ENCODE peak calls at places on chromosomes 6 and 20, in seven cellular contexts. One of them, this sample, is unnamed.

GRCh38 chr20:5033566-5033965 is 32.3 kb upstream of the SLC23A2 start:
- DNase-seq in kidney tubule cell: no peak
- DNase-seq in nephron progenitor cell: no peak
- DNase-seq in CD8-positive, alpha-beta memory T cell: no peak
- DNase-seq in T-helper 17 cell: no peak
- DNase-seq in activated CD4-positive, alpha-beta T cell treated with anti-CD3 and anti-CD28 coated beads, Interleukin-2, amount 50 U/mL, for 24 hours: no peak
- DNase-seq in activated CD8-positive, alpha-beta memory T cell treated with anti-CD3 and anti-CD28 coated beads, Interleukin-2, amount 10 ng/mL, durations not matched to agents 7 days and 5 days: no peak
- DNase-seq in this sample: no peak

GRCh38 chr6:125363010-125363359 is 61.2 kb upstream of the HDDC2 start:
- DNase-seq in kidney tubule cell: peak
- DNase-seq in activated CD8-positive, alpha-beta memory T cell treated with anti-CD3 and anti-CD28 coated beads, Interleukin-2, amount 10 ng/mL, durations not matched to agents 7 days and 5 days: no peak
- DNase-seq in T-helper 17 cell: no peak
- DNase-seq in CD8-positive, alpha-beta memory T cell: no peak
- DNase-seq in nephron progenitor cell: no peak
- DNase-seq in activated CD4-positive, alpha-beta T cell treated with anti-CD3 and anti-CD28 coated beads, Interleukin-2, amount 50 U/mL, for 24 hours: no peak
- DNase-seq in this sample: no peak

GRCh38 chr6:140736227-140736626 is 1361.8 kb upstream of the CITED2 start:
- DNase-seq in CD8-positive, alpha-beta memory T cell: no peak
- DNase-seq in activated CD4-positive, alpha-beta T cell treated with anti-CD3 and anti-CD28 coated beads, Interleukin-2, amount 50 U/mL, for 24 hours: no peak
- DNase-seq in kidney tubule cell: no peak
- DNase-seq in activated CD8-positive, alpha-beta memory T cell treated with anti-CD3 and anti-CD28 coated beads, Interleukin-2, amount 10 ng/mL, durations not matched to agents 7 days and 5 days: no peak
- DNase-seq in T-helper 17 cell: no peak
- DNase-seq in nephron progenitor cell: no peak
- DNase-seq in this sample: no peak

GRCh38 chr6:157974341-157974894 is 7.2 kb upstream of the SYNJ2 start:
- DNase-seq in CD8-positive, alpha-beta memory T cell: no peak
- DNase-seq in nephron progenitor cell: no peak
- DNase-seq in activated CD8-positive, alpha-beta memory T cell treated with anti-CD3 and anti-CD28 coated beads, Interleukin-2, amount 10 ng/mL, durations not matched to agents 7 days and 5 days: no peak
- DNase-seq in kidney tubule cell: no peak
- DNase-seq in activated CD4-positive, alpha-beta T cell treated with anti-CD3 and anti-CD28 coated beads, Interleukin-2, amount 50 U/mL, for 24 hours: no peak
- DNase-seq in T-helper 17 cell: no peak
- DNase-seq in this sample: no peak

GRCh38 chr6:140077712-140078551 is 703.5 kb upstream of the CITED2 start:
- DNase-seq in T-helper 17 cell: no peak
- DNase-seq in nephron progenitor cell: no peak
- DNase-seq in activated CD8-positive, alpha-beta memory T cell treated with anti-CD3 and anti-CD28 coated beads, Interleukin-2, amount 10 ng/mL, durations not matched to agents 7 days and 5 days: no peak
- DNase-seq in CD8-positive, alpha-beta memory T cell: no peak
- DNase-seq in activated CD4-positive, alpha-beta T cell treated with anti-CD3 and anti-CD28 coated beads, Interleukin-2, amount 50 U/mL, for 24 hours: no peak
- DNase-seq in kidney tubule cell: no peak
- DNase-seq in this sample: no peak

GRCh38 chr6:5067305-5067704 is 17.8 kb upstream of the PPP1R3G start:
- DNase-seq in CD8-positive, alpha-beta memory T cell: no peak
- DNase-seq in nephron progenitor cell: no peak
- DNase-seq in T-helper 17 cell: no peak
- DNase-seq in kidney tubule cell: no peak
- DNase-seq in activated CD4-positive, alpha-beta T cell treated with anti-CD3 and anti-CD28 coated beads, Interleukin-2, amount 50 U/mL, for 24 hours: no peak
- DNase-seq in activated CD8-positive, alpha-beta memory T cell treated with anti-CD3 and anti-CD28 coated beads, Interleukin-2, amount 10 ng/mL, durations not matched to agents 7 days and 5 days: no peak
- DNase-seq in this sample: no peak

GRCh38 chr6:27096834-27097511 is 150.5 kb upstream of the PRSS16 start:
- DNase-seq in kidney tubule cell: peak
- DNase-seq in activated CD4-positive, alpha-beta T cell treated with anti-CD3 and anti-CD28 coated beads, Interleukin-2, amount 50 U/mL, for 24 hours: peak
- DNase-seq in nephron progenitor cell: peak
- DNase-seq in T-helper 17 cell: no peak
- DNase-seq in CD8-positive, alpha-beta memory T cell: peak
- DNase-seq in activated CD8-positive, alpha-beta memory T cell treated with anti-CD3 and anti-CD28 coated beads, Interleukin-2, amount 10 ng/mL, durations not matched to agents 7 days and 5 days: peak
- DNase-seq in this sample: no peak

GRCh38 chr6:39834866-39835265 is 42.7 kb downstream of the DAAM2 start:
- DNase-seq in kidney tubule cell: no peak
- DNase-seq in nephron progenitor cell: no peak
- DNase-seq in T-helper 17 cell: no peak
- DNase-seq in activated CD8-positive, alpha-beta memory T cell treated with anti-CD3 and anti-CD28 coated beads, Interleukin-2, amount 10 ng/mL, durations not matched to agents 7 days and 5 days: no peak
- DNase-seq in activated CD4-positive, alpha-beta T cell treated with anti-CD3 and anti-CD28 coated beads, Interleukin-2, amount 50 U/mL, for 24 hours: no peak
- DNase-seq in CD8-positive, alpha-beta memory T cell: no peak
- DNase-seq in this sample: no peak

GRCh38 chr6:169095153-169095552 is 158.5 kb downstream of the THBS2 start:
- DNase-seq in nephron progenitor cell: no peak
- DNase-seq in kidney tubule cell: no peak
- DNase-seq in activated CD8-positive, alpha-beta memory T cell treated with anti-CD3 and anti-CD28 coated beads, Interleukin-2, amount 10 ng/mL, durations not matched to agents 7 days and 5 days: no peak
- DNase-seq in CD8-positive, alpha-beta memory T cell: no peak
- DNase-seq in T-helper 17 cell: no peak
- DNase-seq in activated CD4-positive, alpha-beta T cell treated with anti-CD3 and anti-CD28 coated beads, Interleukin-2, amount 50 U/mL, for 24 hours: no peak
- DNase-seq in this sample: no peak

GRCh38 chr20:32762754-32763201 is 593 bp downstream of the DNMT3B start:
- DNase-seq in nephron progenitor cell: peak
- DNase-seq in CD8-positive, alpha-beta memory T cell: no peak
- DNase-seq in activated CD4-positive, alpha-beta T cell treated with anti-CD3 and anti-CD28 coated beads, Interleukin-2, amount 50 U/mL, for 24 hours: no peak
- DNase-seq in T-helper 17 cell: no peak
- DNase-seq in activated CD8-positive, alpha-beta memory T cell treated with anti-CD3 and anti-CD28 coated beads, Interleukin-2, amount 10 ng/mL, durations not matched to agents 7 days and 5 days: no peak
- DNase-seq in kidney tubule cell: no peak
- DNase-seq in this sample: no peak

GRCh38 chr6:136788069-136788902 is 4.0 kb downstream of the MAP3K5 start:
- DNase-seq in activated CD4-positive, alpha-beta T cell treated with anti-CD3 and anti-CD28 coated beads, Interleukin-2, amount 50 U/mL, for 24 hours: no peak
- DNase-seq in CD8-positive, alpha-beta memory T cell: peak
- DNase-seq in activated CD8-positive, alpha-beta memory T cell treated with anti-CD3 and anti-CD28 coated beads, Interleukin-2, amount 10 ng/mL, durations not matched to agents 7 days and 5 days: no peak
- DNase-seq in T-helper 17 cell: no peak
- DNase-seq in kidney tubule cell: peak
- DNase-seq in nephron progenitor cell: no peak
- DNase-seq in this sample: no peak

GRCh38 chr6:39347906-39348585 is 25.5 kb upstream of the KCNK16 start:
- DNase-seq in activated CD4-positive, alpha-beta T cell treated with anti-CD3 and anti-CD28 coated beads, Interleukin-2, amount 50 U/mL, for 24 hours: peak
- DNase-seq in activated CD8-positive, alpha-beta memory T cell treated with anti-CD3 and anti-CD28 coated beads, Interleukin-2, amount 10 ng/mL, durations not matched to agents 7 days and 5 days: peak
- DNase-seq in kidney tubule cell: peak
- DNase-seq in CD8-positive, alpha-beta memory T cell: peak
- DNase-seq in nephron progenitor cell: peak
- DNase-seq in T-helper 17 cell: no peak
- DNase-seq in this sample: peak

GRCh38 chr6:31139599-31139998 is 733 bp upstream of the PSORS1C2 start:
- DNase-seq in activated CD4-positive, alpha-beta T cell treated with anti-CD3 and anti-CD28 coated beads, Interleukin-2, amount 50 U/mL, for 24 hours: no peak
- DNase-seq in CD8-positive, alpha-beta memory T cell: no peak
- DNase-seq in nephron progenitor cell: no peak
- DNase-seq in kidney tubule cell: peak
- DNase-seq in T-helper 17 cell: no peak
- DNase-seq in activated CD8-positive, alpha-beta memory T cell treated with anti-CD3 and anti-CD28 coated beads, Interleukin-2, amount 10 ng/mL, durations not matched to agents 7 days and 5 days: no peak
- DNase-seq in this sample: no peak

GRCh38 chr6:161963634-161964244 is 689.9 kb upstream of the AGPAT4 start:
- DNase-seq in activated CD8-positive, alpha-beta memory T cell treated with anti-CD3 and anti-CD28 coated beads, Interleukin-2, amount 10 ng/mL, durations not matched to agents 7 days and 5 days: no peak
- DNase-seq in kidney tubule cell: no peak
- DNase-seq in T-helper 17 cell: no peak
- DNase-seq in CD8-positive, alpha-beta memory T cell: no peak
- DNase-seq in nephron progenitor cell: no peak
- DNase-seq in activated CD4-positive, alpha-beta T cell treated with anti-CD3 and anti-CD28 coated beads, Interleukin-2, amount 50 U/mL, for 24 hours: no peak
- DNase-seq in this sample: no peak

GRCh38 chr20:10131612-10132345 is 86.9 kb upstream of the SNAP25 start:
- DNase-seq in nephron progenitor cell: peak
- DNase-seq in activated CD4-positive, alpha-beta T cell treated with anti-CD3 and anti-CD28 coated beads, Interleukin-2, amount 50 U/mL, for 24 hours: no peak
- DNase-seq in CD8-positive, alpha-beta memory T cell: no peak
- DNase-seq in kidney tubule cell: peak
- DNase-seq in T-helper 17 cell: no peak
- DNase-seq in activated CD8-positive, alpha-beta memory T cell treated with anti-CD3 and anti-CD28 coated beads, Interleukin-2, amount 10 ng/mL, durations not matched to agents 7 days and 5 days: no peak
- DNase-seq in this sample: peak

GRCh38 chr6:19349429-19349828 is 487.7 kb upstream of the ID4 start:
- DNase-seq in nephron progenitor cell: no peak
- DNase-seq in T-helper 17 cell: no peak
- DNase-seq in activated CD4-positive, alpha-beta T cell treated with anti-CD3 and anti-CD28 coated beads, Interleukin-2, amount 50 U/mL, for 24 hours: no peak
- DNase-seq in kidney tubule cell: no peak
- DNase-seq in CD8-positive, alpha-beta memory T cell: no peak
- DNase-seq in activated CD8-positive, alpha-beta memory T cell treated with anti-CD3 and anti-CD28 coated beads, Interleukin-2, amount 10 ng/mL, durations not matched to agents 7 days and 5 days: no peak
- DNase-seq in this sample: no peak

GRCh38 chr20:60586417-60587105 is 628.3 kb downstream of the CDH26 start:
- DNase-seq in CD8-positive, alpha-beta memory T cell: no peak
- DNase-seq in activated CD8-positive, alpha-beta memory T cell treated with anti-CD3 and anti-CD28 coated beads, Interleukin-2, amount 10 ng/mL, durations not matched to agents 7 days and 5 days: no peak
- DNase-seq in kidney tubule cell: no peak
- DNase-seq in nephron progenitor cell: no peak
- DNase-seq in T-helper 17 cell: no peak
- DNase-seq in activated CD4-positive, alpha-beta T cell treated with anti-CD3 and anti-CD28 coated beads, Interleukin-2, amount 50 U/mL, for 24 hours: no peak
- DNase-seq in this sample: no peak

GRCh38 chr20:48453477-48454093 is 374.2 kb downstream of the PREX1 start:
- DNase-seq in activated CD4-positive, alpha-beta T cell treated with anti-CD3 and anti-CD28 coated beads, Interleukin-2, amount 50 U/mL, for 24 hours: no peak
- DNase-seq in CD8-positive, alpha-beta memory T cell: no peak
- DNase-seq in T-helper 17 cell: no peak
- DNase-seq in activated CD8-positive, alpha-beta memory T cell treated with anti-CD3 and anti-CD28 coated beads, Interleukin-2, amount 10 ng/mL, durations not matched to agents 7 days and 5 days: no peak
- DNase-seq in nephron progenitor cell: no peak
- DNase-seq in kidney tubule cell: no peak
- DNase-seq in this sample: no peak

GRCh38 chr6:83461438-83461837 is 30.6 kb upstream of the ME1 start:
- DNase-seq in CD8-positive, alpha-beta memory T cell: no peak
- DNase-seq in activated CD4-positive, alpha-beta T cell treated with anti-CD3 and anti-CD28 coated beads, Interleukin-2, amount 50 U/mL, for 24 hours: no peak
- DNase-seq in nephron progenitor cell: no peak
- DNase-seq in T-helper 17 cell: no peak
- DNase-seq in kidney tubule cell: no peak
- DNase-seq in activated CD8-positive, alpha-beta memory T cell treated with anti-CD3 and anti-CD28 coated beads, Interleukin-2, amount 10 ng/mL, durations not matched to agents 7 days and 5 days: no peak
- DNase-seq in this sample: no peak

GRCh38 chr6:108966855-108967755 is 118.9 kb downstream of the ARMC2 start:
- DNase-seq in kidney tubule cell: peak
- DNase-seq in CD8-positive, alpha-beta memory T cell: no peak
- DNase-seq in activated CD8-positive, alpha-beta memory T cell treated with anti-CD3 and anti-CD28 coated beads, Interleukin-2, amount 10 ng/mL, durations not matched to agents 7 days and 5 days: peak
- DNase-seq in activated CD4-positive, alpha-beta T cell treated with anti-CD3 and anti-CD28 coated beads, Interleukin-2, amount 50 U/mL, for 24 hours: no peak
- DNase-seq in T-helper 17 cell: no peak
- DNase-seq in nephron progenitor cell: peak
- DNase-seq in this sample: no peak

GRCh38 chr6:138104618-138105213 is 2.5 kb downstream of the PERP start:
- DNase-seq in activated CD8-positive, alpha-beta memory T cell treated with anti-CD3 and anti-CD28 coated beads, Interleukin-2, amount 10 ng/mL, durations not matched to agents 7 days and 5 days: no peak
- DNase-seq in T-helper 17 cell: no peak
- DNase-seq in activated CD4-positive, alpha-beta T cell treated with anti-CD3 and anti-CD28 coated beads, Interleukin-2, amount 50 U/mL, for 24 hours: no peak
- DNase-seq in nephron progenitor cell: no peak
- DNase-seq in kidney tubule cell: no peak
- DNase-seq in CD8-positive, alpha-beta memory T cell: no peak
- DNase-seq in this sample: no peak

GRCh38 chr6:105992315-105992961 is 93.7 kb upstream of the PRDM1 start:
- DNase-seq in activated CD4-positive, alpha-beta T cell treated with anti-CD3 and anti-CD28 coated beads, Interleukin-2, amount 50 U/mL, for 24 hours: peak
- DNase-seq in kidney tubule cell: peak
- DNase-seq in activated CD8-positive, alpha-beta memory T cell treated with anti-CD3 and anti-CD28 coated beads, Interleukin-2, amount 10 ng/mL, durations not matched to agents 7 days and 5 days: peak
- DNase-seq in T-helper 17 cell: peak
- DNase-seq in nephron progenitor cell: peak
- DNase-seq in CD8-positive, alpha-beta memory T cell: peak
- DNase-seq in this sample: peak

GRCh38 chr6:129744201-129744879 is 34.4 kb upstream of the ARHGAP18 start:
- DNase-seq in T-helper 17 cell: no peak
- DNase-seq in kidney tubule cell: peak
- DNase-seq in CD8-positive, alpha-beta memory T cell: no peak
- DNase-seq in activated CD4-positive, alpha-beta T cell treated with anti-CD3 and anti-CD28 coated beads, Interleukin-2, amount 50 U/mL, for 24 hours: no peak
- DNase-seq in activated CD8-positive, alpha-beta memory T cell treated with anti-CD3 and anti-CD28 coated beads, Interleukin-2, amount 10 ng/mL, durations not matched to agents 7 days and 5 days: no peak
- DNase-seq in nephron progenitor cell: peak
- DNase-seq in this sample: no peak

This sample was measured in left lobe of liver.